ENCODE peak calls at places on chromosome 13, in seven cellular contexts. A is body of pancreas, W is H1, R is Peyer's patch, V is uterus, F is testis, U is esophagus squamous epithelium. Y is an unnamed sample.
A peak's percentile ranks its signal among the peaks of the same experiment; 100 is the strongest.

GRCh38 chr13:106533101-106533939 is 2.1 kb downstream of the EFNB2 start:
- DNase-seq in R (no peak), A (peak; percentile 85), F (peak; percentile 87), V (peak; percentile 76), W (no peak), U (no peak), Y (no peak)

GRCh38 chr13:25200783-25201182 is 28.7 kb upstream of the AMER2 start:
- DNase-seq in U (no peak), V (no peak), F (no peak), W (no peak), R (no peak), A (no peak), Y (no peak)

GRCh38 chr13:51734786-51735185 is 69.2 kb downstream of the DHRS12 start:
- DNase-seq in F (no peak), V (no peak), W (no peak), A (no peak), U (no peak), R (no peak), Y (no peak)

GRCh38 chr13:72808917-72809500 is 27.1 kb downstream of the PIBF1 start:
- DNase-seq in V (no peak), R (no peak), U (no peak), F (no peak), A (no peak), W (no peak), Y (no peak)

GRCh38 chr13:82713681-82714405 is 1168.4 kb downstream of the SLITRK1 start:
- DNase-seq in A (no peak), R (no peak), U (no peak), W (no peak), V (no peak), F (no peak), Y (no peak)

GRCh38 chr13:95117092-95117491 is 184.2 kb downstream of the ABCC4 start:
- DNase-seq in W (no peak), V (no peak), A (no peak), U (no peak), R (no peak), F (no peak), Y (no peak)

GRCh38 chr13:21638319-21639282 is 32.3 kb upstream of the FGF9 start:
- DNase-seq in V (peak; percentile 18), U (no peak), A (peak; percentile 28), W (no peak), R (no peak), F (peak; percentile 54), Y (no peak)

GRCh38 chr13:45447050-45447661 is 17.6 kb upstream of the COG3 start:
- DNase-seq in F (no peak), U (no peak), R (no peak), A (no peak), W (no peak), V (no peak), Y (no peak)

GRCh38 chr13:113022391-113023216 is 53.6 kb downstream of the MCF2L start:
- DNase-seq in U (no peak), F (no peak), R (no peak), A (no peak), V (no peak), W (no peak), Y (no peak)

GRCh38 chr13:64591981-64592380 is 2638.2 kb downstream of the PCDH9 start:
- DNase-seq in F (no peak), U (no peak), W (no peak), R (no peak), V (no peak), A (no peak), Y (no peak)

GRCh38 chr13:39557285-39557955 is 45.6 kb downstream of the LHFPL6 start:
- DNase-seq in F (no peak), R (no peak), V (no peak), A (no peak), U (no peak), W (no peak), Y (no peak)

GRCh38 chr13:52924241-52925148 is 76.1 kb upstream of the PCDH8 start:
- DNase-seq in A (no peak), U (no peak), F (no peak), R (no peak), W (no peak), V (no peak), Y (no peak)

GRCh38 chr13:113819731-113820715 is 43.9 kb downstream of the GAS6 start:
- DNase-seq in A (no peak), F (no peak), R (no peak), V (no peak), W (no peak), U (no peak), Y (no peak)

GRCh38 chr13:113646921-113647340 is 11.1 kb downstream of the ATP4B start:
- DNase-seq in U (no peak), A (no peak), F (no peak), R (no peak), V (peak; percentile 9), W (no peak), Y (no peak)

GRCh38 chr13:65744761-65745160 is 1485.4 kb downstream of the PCDH9 start:
- DNase-seq in R (no peak), F (no peak), V (no peak), W (no peak), A (no peak), U (no peak), Y (no peak)

GRCh38 chr13:80473695-80474094 is 132.8 kb upstream of the SPRY2 start:
- DNase-seq in W (no peak), A (no peak), R (no peak), F (no peak), U (no peak), V (no peak), Y (no peak)

GRCh38 chr13:78658630-78659449 is at the start of gene OBI1:
- DNase-seq in F (peak; percentile 97), V (peak; percentile 89), R (peak; percentile 91), W (no peak), A (peak; percentile 89), U (peak; percentile 58), Y (peak; percentile 70)
- TF ChIP-seq POLR2A in F (no peak), V (no peak), R (peak; percentile 62), W (no peak), A (peak; percentile 79), U (no peak), Y (peak; percentile 89)

GRCh38 chr13:29382021-29382420 is 213.5 kb downstream of the SLC7A1 start:
- DNase-seq in A (no peak), R (no peak), V (no peak), U (no peak), W (no peak), F (no peak), Y (no peak)

GRCh38 chr13:29386246-29386645 is 209.2 kb downstream of the SLC7A1 start:
- DNase-seq in R (no peak), W (no peak), V (no peak), A (no peak), F (no peak), U (no peak), Y (no peak)

GRCh38 chr13:29379281-29379680 is 216.2 kb downstream of the SLC7A1 start:
- DNase-seq in U (no peak), V (no peak), F (no peak), A (no peak), R (no peak), W (no peak), Y (no peak)

GRCh38 chr13:29383476-29383875 is 212.0 kb downstream of the SLC7A1 start:
- DNase-seq in W (no peak), R (no peak), V (no peak), U (no peak), F (no peak), A (no peak), Y (no peak)

DNA sequence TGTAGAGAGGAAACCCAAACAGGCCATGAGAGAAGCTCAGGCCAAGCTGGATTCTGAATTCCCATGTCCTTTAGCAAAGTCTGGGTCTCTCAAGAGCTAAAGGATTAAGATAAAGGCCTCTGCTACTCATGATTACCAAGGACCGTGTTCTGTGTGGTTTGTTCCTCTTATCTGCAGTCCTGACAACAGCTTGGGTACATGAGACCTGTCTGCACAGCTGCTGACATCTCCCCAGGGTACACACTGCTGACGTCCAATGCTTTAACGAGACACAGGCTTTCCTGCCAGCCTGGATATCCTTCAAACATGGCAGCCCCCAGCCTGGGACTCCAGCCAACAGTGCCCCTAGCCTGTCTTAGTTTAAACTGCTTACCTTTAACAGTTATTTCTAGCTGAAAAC is 211.0 kb downstream of the SLC7A1 start:
- DNase-seq in V (no peak), R (no peak), F (no peak), A (no peak), U (no peak), W (no peak), Y (no peak)
- TF ChIP-seq POLR2A in V (no peak), R (no peak), F (no peak), A (no peak), U (no peak), W (no peak), Y (no peak)

GRCh38 chr13:27130223-27131015 is 41.2 kb downstream of the USP12 start:
- DNase-seq in W (no peak), V (no peak), F (no peak), A (no peak), U (no peak), R (no peak), Y (no peak)
- TF ChIP-seq POLR2A in W (no peak), V (no peak), F (no peak), A (no peak), U (no peak), R (no peak), Y (no peak)

GRCh38 chr13:29103036-29103800 is 283.1 kb downstream of the MTUS2 start:
- DNase-seq in U (no peak), R (no peak), V (no peak), A (no peak), F (no peak), W (no peak), Y (no peak)
- TF ChIP-seq POLR2A in U (no peak), R (no peak), V (no peak), A (no peak), F (no peak), W (no peak), Y (no peak)

DNA sequence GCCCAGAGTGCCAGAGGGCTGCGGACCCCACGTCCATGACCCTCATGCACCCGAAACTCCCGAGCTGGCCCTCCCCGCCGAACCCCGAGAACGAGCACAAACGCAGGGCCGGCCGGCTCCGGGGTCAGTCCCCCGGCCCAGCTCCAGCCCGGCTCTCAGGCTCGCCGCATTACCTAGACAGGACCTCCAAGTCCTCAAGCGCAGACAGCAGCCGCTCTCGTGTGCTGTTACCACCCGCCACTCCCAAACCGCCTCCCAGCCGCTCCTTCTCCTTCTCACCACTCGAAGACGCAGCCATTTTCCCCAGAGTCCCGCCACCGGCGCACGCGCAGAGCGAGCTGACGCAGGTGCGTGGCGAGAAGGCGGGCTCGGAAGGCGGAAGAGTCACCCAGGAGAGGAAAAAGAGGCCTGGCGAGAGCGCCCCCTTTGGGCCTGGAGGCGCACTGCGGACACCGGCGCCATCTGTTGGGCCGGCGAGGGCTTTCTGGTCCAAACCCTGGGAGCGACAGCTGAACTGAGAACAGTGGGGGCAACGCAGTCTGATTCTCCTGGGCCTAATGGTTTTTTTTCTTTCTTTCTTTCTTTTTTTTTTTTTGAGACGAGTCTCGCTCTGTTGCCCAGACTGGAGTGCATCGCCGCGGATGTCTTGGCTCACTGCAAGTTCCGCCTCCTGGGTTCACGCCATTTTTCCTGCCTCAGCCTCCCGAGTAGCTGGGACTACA is at the start of gene MED4:
- DNase-seq in V (peak; percentile 94), R (peak; percentile 89), U (peak; percentile 69), A (peak; percentile 95), W (peak; percentile 78), F (peak; percentile 96), Y (peak; percentile 92)
- TF ChIP-seq POLR2A in V (peak; percentile 55), R (peak; percentile 81), U (no peak), A (peak; percentile 89), W (peak; percentile 95), F (no peak), Y (peak; percentile 94)

Y was measured in GM12891.